ENCODE peak calls at places on chromosomes 12 and 14, in four cellular contexts. Q is HTR-8/SVneo, O is glutamatergic neuron, L is M059J. X is an unnamed sample.

GRCh38 chr12:124375789-124376175 is 80.9 kb downstream of the RFLNA start:
- DNase-seq in L (no peak), O (no peak), Q (no peak), X (no peak)

GRCh38 chr14:68135566-68135965 is 316.0 kb downstream of the RAD51B start:
- DNase-seq in L (peak; percentile 39), O (no peak), Q (no peak), X (no peak)

GRCh38 chr12:6463211-6463610 is 7.3 kb downstream of the VAMP1 start:
- DNase-seq in L (no peak), Q (no peak), O (no peak), X (no peak)

GRCh38 chr12:122872815-122873361 is 23.0 kb downstream of the VPS37B start:
- DNase-seq in L (no peak), Q (no peak), O (peak; percentile 4), X (no peak)

GRCh38 chr14:52895000-52895399 is 55.9 kb downstream of the FERMT2 start:
- DNase-seq in Q (peak; percentile 31), L (peak; percentile 64), O (no peak), X (no peak)

GRCh38 chr14:98957211-98958047 is 314.6 kb downstream of the BCL11B start:
- DNase-seq in L (peak; percentile 56), O (no peak), Q (no peak), X (no peak)

GRCh38 chr14:100531152-100531551 is 56.1 kb downstream of the BEGAIN start:
- DNase-seq in L (no peak), Q (no peak), O (no peak), X (no peak)

GRCh38 chr12:45327823-45328383 is 112.0 kb downstream of the ANO6 start:
- DNase-seq in Q (no peak), L (peak; percentile 17), O (no peak), X (no peak)

GRCh38 chr12:26153421-26154154 is 28.8 kb upstream of the BHLHE41 start:
- DNase-seq in Q (peak; percentile 74), O (no peak), L (peak; percentile 97), X (peak; percentile 42)

GRCh38 chr14:68789002-68789797 is 3.7 kb downstream of the ZFP36L1 start:
- DNase-seq in O (peak; percentile 75), L (peak; percentile 46), Q (peak; percentile 94), X (peak; percentile 21)

GRCh38 chr14:21215130-21215878 is 53.9 kb downstream of the HNRNPC start:
- DNase-seq in O (no peak), L (no peak), Q (no peak), X (no peak)

GRCh38 chr14:54709444-54709843 is 142.5 kb downstream of the SAMD4A start:
- DNase-seq in O (no peak), Q (no peak), L (no peak), X (no peak)

GRCh38 chr12:130121246-130122005 is 40.8 kb upstream of the FZD10 start:
- DNase-seq in Q (no peak), L (no peak), O (no peak), X (no peak)

GRCh38 chr14:22929104-22929847 is at the start of gene PRMT5:
- DNase-seq in Q (peak; percentile 95), O (peak; percentile 94), L (peak; percentile 99), X (peak; percentile 97)

GRCh38 chr12:57734586-57734985 is 4.0 kb downstream of the AGAP2 start:
- DNase-seq in Q (no peak), L (peak; percentile 36), O (no peak), X (peak; percentile 91)

GRCh38 chr14:71372411-71372838 is 465.2 kb downstream of the PCNX1 start:
- DNase-seq in Q (peak; percentile 93), L (peak; percentile 73), O (no peak), X (no peak)